ENCODE peak calls at places on chromosomes 3 and 15, in four cellular contexts. R is suprapubic skin, E is HepG2, U is GM12878. L is an unnamed sample.

GRCh38 chr3:130820976-130821375 is 72.9 kb upstream of the ATP2C1 start:
- DNase-seq in R (no peak), E (peak; percentile 24), U (no peak), L (no peak)

GRCh38 chr3:172404237-172404962 is 43.9 kb downstream of the GHSR start:
- DNase-seq in R (no peak), U (no peak), E (no peak), L (no peak)

GRCh38 chr3:143436231-143436930 is 316.8 kb downstream of the CHST2 start:
- DNase-seq in R (no peak), E (no peak), U (no peak), L (no peak)

GRCh38 chr15:36609793-36610192 is 30.4 kb downstream of the CDIN1 start:
- DNase-seq in R (no peak), E (no peak), U (no peak), L (no peak)

GRCh38 chr15:96578393-96578792 is 247.9 kb downstream of the NR2F2 start:
- DNase-seq in E (no peak), U (no peak), R (no peak), L (no peak)

GRCh38 chr15:60751985-60752952 is 273.3 kb upstream of the ICE2 start:
- DNase-seq in E (peak; percentile 96), R (no peak), U (no peak), L (no peak)

GRCh38 chr3:116517308-116517707 is 72.0 kb upstream of the LSAMP start:
- DNase-seq in E (no peak), U (no peak), R (no peak), L (no peak)

GRCh38 chr3:51385621-51386091 is 565 bp downstream of the MANF start:
- DNase-seq in R (no peak), E (no peak), U (no peak), L (no peak)

GRCh38 chr15:31871159-31871886 is 159.0 kb upstream of the CHRNA7 start:
- DNase-seq in R (no peak), E (no peak), U (no peak), L (no peak)

GRCh38 chr3:9750556-9751411 is 1.0 kb downstream of the OGG1 start:
- DNase-seq in U (no peak), R (no peak), E (peak; percentile 53), L (no peak)

GRCh38 chr3:172096881-172097420 is 57.6 kb downstream of the FNDC3B start:
- DNase-seq in E (peak; percentile 91), R (no peak), U (no peak), L (no peak)

DNA sequence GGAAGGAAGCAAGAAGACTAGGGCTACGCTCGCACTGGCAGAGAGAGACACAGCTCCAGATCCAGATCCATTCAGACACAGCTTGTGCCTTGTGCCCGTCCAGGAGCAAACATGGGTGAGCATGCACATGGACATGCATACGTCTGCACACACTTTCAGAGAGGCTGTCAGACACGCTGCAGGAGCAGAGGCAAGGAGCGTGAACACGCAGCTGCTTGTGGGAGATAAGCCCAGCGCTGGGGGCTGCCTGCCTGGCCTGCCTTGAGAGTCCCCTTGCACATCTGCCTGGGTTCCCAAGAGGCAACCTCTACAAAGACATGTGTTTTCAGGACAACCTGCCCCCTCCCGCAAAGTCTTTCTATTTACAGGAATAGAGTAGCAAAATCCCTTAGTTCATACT is 13.6 kb upstream of the BAHD1 start:
- DNase-seq in U (no peak), E (no peak), R (no peak), L (no peak)
- TF ChIP-seq EP300 in U (no peak), E (no peak), R (no peak), L (no peak)

GRCh38 chr15:100900895-100901169 is 18.3 kb upstream of the LRRK1 start:
- DNase-seq in R (no peak), U (no peak), E (no peak), L (no peak)
- TF ChIP-seq POLR2AphosphoS5 in R (no peak), U (no peak), E (no peak), L (no peak)

DNA sequence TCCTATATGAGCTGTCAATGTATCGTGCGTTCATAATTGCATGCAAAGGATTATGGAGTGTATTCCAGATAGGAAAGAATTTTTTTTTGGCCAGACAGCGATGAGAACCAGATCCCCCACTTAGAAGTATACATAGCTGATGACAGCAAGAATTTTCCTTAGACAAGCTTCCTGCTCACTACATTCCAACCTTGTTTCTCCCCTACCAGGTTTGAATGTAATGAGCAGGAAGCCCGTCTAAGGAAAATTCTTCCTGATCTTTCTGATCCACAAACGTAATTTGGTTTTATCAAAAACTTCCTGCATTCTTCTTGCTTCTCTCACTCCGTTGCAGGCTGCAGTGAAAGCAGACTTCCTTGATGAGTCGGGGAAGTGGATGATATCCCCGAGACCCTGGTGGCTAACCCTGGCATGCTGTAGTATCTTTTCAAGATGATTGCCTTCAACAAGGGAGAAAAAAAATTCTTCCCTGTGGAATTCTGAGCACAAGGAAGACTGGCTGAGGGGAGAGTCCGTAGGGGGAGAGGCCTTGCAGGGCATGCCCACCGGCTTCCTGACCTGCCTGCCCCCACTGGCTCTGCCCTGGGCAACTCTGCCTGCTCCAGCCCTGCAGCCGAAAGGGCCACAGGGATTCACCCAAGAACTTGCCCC is 243.1 kb downstream of the TLE3 start:
- DNase-seq in E (no peak), U (no peak), R (no peak), L (no peak)
- TF ChIP-seq POLR2A in E (no peak), U (no peak), R (no peak), L (no peak)

GRCh38 chr15:92502930-92503329 is 109.2 kb downstream of the ST8SIA2 start:
- DNase-seq in U (no peak), R (no peak), E (no peak), L (no peak)

GRCh38 chr15:92503889-92504288 is 110.2 kb downstream of the ST8SIA2 start:
- DNase-seq in U (no peak), R (no peak), E (no peak), L (no peak)

GRCh38 chr15:92503458-92503857 is 109.8 kb downstream of the ST8SIA2 start:
- DNase-seq in U (no peak), R (no peak), E (no peak), L (no peak)

GRCh38 chr15:92495468-92495867 is 101.8 kb downstream of the ST8SIA2 start:
- DNase-seq in R (no peak), U (no peak), E (no peak), L (no peak)

DNA sequence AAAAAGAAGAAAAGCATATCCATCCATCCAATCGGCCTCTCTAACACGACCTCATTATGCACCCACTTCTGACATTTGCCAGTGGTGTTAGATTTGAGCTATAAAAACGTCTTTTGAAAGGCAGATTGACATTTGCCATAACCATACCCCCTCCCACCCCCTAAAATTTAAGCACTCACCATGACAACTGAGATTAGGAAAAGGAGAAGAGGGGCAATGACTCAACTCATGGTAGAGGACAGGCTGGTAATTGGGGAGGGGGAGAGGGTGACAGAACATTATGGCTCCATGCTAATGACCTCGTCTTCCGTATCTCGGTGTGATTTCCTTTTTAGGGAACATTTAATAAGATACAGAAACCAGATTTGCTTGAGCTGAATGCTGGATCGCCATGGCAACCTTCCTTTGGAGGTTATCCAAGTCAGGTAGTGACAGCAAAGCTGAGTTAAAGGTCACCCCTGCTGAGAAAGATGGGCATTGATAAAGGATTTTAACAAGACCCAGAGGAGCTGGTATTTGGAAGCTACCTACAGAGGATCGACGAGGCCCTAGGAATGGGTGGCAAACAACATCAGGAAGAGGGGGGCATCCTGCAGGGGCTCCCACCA is 106.4 kb downstream of the ST8SIA2 start:
- DNase-seq in U (no peak), R (no peak), E (no peak), L (no peak)
- TF ChIP-seq EP300 in U (no peak), R (no peak), E (no peak), L (no peak)

L was measured in esophagus muscularis mucosa.